ENCODE peak calls at places on chromosomes 1 and 21, in four cellular contexts. One of them, this sample, is unnamed.

GRCh38 chr1:223386013-223386412 is 7.2 kb upstream of the CCDC185 start:
- DNase-seq in cardiac fibroblast: no peak
- DNase-seq in AG09309: no peak
- DNase-seq in GM10248: no peak
- DNase-seq in this sample: no peak

GRCh38 chr1:30523055-30524020 is 200.0 kb downstream of the MATN1 start:
- DNase-seq in cardiac fibroblast: peak; percentile 6
- DNase-seq in AG09309: peak; percentile 72
- DNase-seq in GM10248: no peak
- DNase-seq in this sample: peak; percentile 25

GRCh38 chr1:177975588-177976495 is 6.0 kb upstream of the SEC16B start:
- DNase-seq in cardiac fibroblast: peak; percentile 53
- DNase-seq in AG09309: no peak
- DNase-seq in GM10248: no peak
- DNase-seq in this sample: no peak

GRCh38 chr1:31621872-31622730 is 4.6 kb downstream of the HCRTR1 start:
- DNase-seq in cardiac fibroblast: no peak
- DNase-seq in AG09309: no peak
- DNase-seq in GM10248: no peak
- DNase-seq in this sample: no peak

GRCh38 chr1:42736152-42736551 is 3.9 kb downstream of the CLDN19 start:
- DNase-seq in cardiac fibroblast: peak; percentile 42
- DNase-seq in AG09309: no peak
- DNase-seq in GM10248: no peak
- DNase-seq in this sample: no peak

GRCh38 chr1:206116873-206117150 is 376 bp downstream of the AVPR1B start:
- DNase-seq in cardiac fibroblast: no peak
- DNase-seq in AG09309: no peak
- DNase-seq in GM10248: no peak
- DNase-seq in this sample: no peak

GRCh38 chr1:159862031-159862430 is 426 bp downstream of the VSIG8 start:
- DNase-seq in cardiac fibroblast: no peak
- DNase-seq in AG09309: no peak
- DNase-seq in GM10248: no peak
- DNase-seq in this sample: no peak

GRCh38 chr1:69441496-69441895 is 126.2 kb upstream of the LRRC7 start:
- DNase-seq in cardiac fibroblast: no peak
- DNase-seq in AG09309: no peak
- DNase-seq in GM10248: no peak
- DNase-seq in this sample: no peak

GRCh38 chr1:246588322-246588721 is 22.1 kb downstream of the CNST start:
- DNase-seq in cardiac fibroblast: peak; percentile 90
- DNase-seq in AG09309: no peak
- DNase-seq in GM10248: no peak
- DNase-seq in this sample: no peak

GRCh38 chr1:36874271-36875017 is 159.9 kb downstream of the GRIK3 start:
- DNase-seq in cardiac fibroblast: no peak
- DNase-seq in AG09309: no peak
- DNase-seq in GM10248: no peak
- DNase-seq in this sample: peak; percentile 51

GRCh38 chr1:36401602-36402517 is 4.2 kb upstream of the LSM10 start:
- DNase-seq in cardiac fibroblast: no peak
- DNase-seq in AG09309: no peak
- DNase-seq in GM10248: no peak
- DNase-seq in this sample: no peak

GRCh38 chr1:156414440-156415064 is 45.5 kb downstream of the RHBG start:
- DNase-seq in cardiac fibroblast: no peak
- DNase-seq in AG09309: no peak
- DNase-seq in GM10248: no peak
- DNase-seq in this sample: no peak

GRCh38 chr1:89794406-89794805 is 26.4 kb upstream of the LRRC8D start:
- DNase-seq in cardiac fibroblast: peak; percentile 19
- DNase-seq in AG09309: no peak
- DNase-seq in GM10248: no peak
- DNase-seq in this sample: no peak

GRCh38 chr1:42888013-42888633 is 41.7 kb downstream of the ZNF691 start:
- DNase-seq in cardiac fibroblast: no peak
- DNase-seq in AG09309: no peak
- DNase-seq in GM10248: no peak
- DNase-seq in this sample: no peak

GRCh38 chr1:119988316-119989067 is 81.0 kb downstream of the NOTCH2 start:
- DNase-seq in cardiac fibroblast: peak; percentile 70
- DNase-seq in AG09309: no peak
- DNase-seq in GM10248: peak; percentile 6
- DNase-seq in this sample: no peak

GRCh38 chr1:150650193-150650592 is 20.8 kb upstream of the ENSA start:
- DNase-seq in cardiac fibroblast: peak; percentile 11
- DNase-seq in AG09309: no peak
- DNase-seq in GM10248: no peak
- DNase-seq in this sample: no peak

GRCh38 chr1:187338762-187339412 is 510.1 kb downstream of the PLA2G4A start:
- DNase-seq in cardiac fibroblast: no peak
- DNase-seq in AG09309: no peak
- DNase-seq in GM10248: no peak
- DNase-seq in this sample: no peak

GRCh38 chr1:210342986-210343780 is 14.5 kb downstream of the HHAT start:
- DNase-seq in cardiac fibroblast: peak; percentile 49
- DNase-seq in AG09309: no peak
- DNase-seq in GM10248: no peak
- DNase-seq in this sample: no peak

GRCh38 chr1:91799159-91799558 is 86.8 kb downstream of the TGFBR3 start:
- DNase-seq in cardiac fibroblast: no peak
- DNase-seq in AG09309: no peak
- DNase-seq in GM10248: no peak
- DNase-seq in this sample: no peak

GRCh38 chr1:247401310-247402098 is 14.5 kb upstream of the NLRP3 start:
- DNase-seq in cardiac fibroblast: no peak
- DNase-seq in AG09309: no peak
- DNase-seq in GM10248: no peak
- DNase-seq in this sample: no peak

GRCh38 chr1:11753555-11754208 is 8.3 kb upstream of the C1orf167 start:
- DNase-seq in cardiac fibroblast: no peak
- DNase-seq in AG09309: no peak
- DNase-seq in GM10248: no peak
- DNase-seq in this sample: no peak

GRCh38 chr1:113818585-113818984 is 6.3 kb upstream of the RSBN1 start:
- DNase-seq in cardiac fibroblast: no peak
- DNase-seq in AG09309: no peak
- DNase-seq in GM10248: no peak
- DNase-seq in this sample: no peak

GRCh38 chr1:81254560-81254959 is 546.2 kb upstream of the ADGRL2 start:
- DNase-seq in cardiac fibroblast: peak; percentile 10
- DNase-seq in AG09309: no peak
- DNase-seq in GM10248: no peak
- DNase-seq in this sample: no peak
- TF ChIP-seq CTCF in cardiac fibroblast: peak; percentile 36
- TF ChIP-seq CTCF in AG09309: no peak
- TF ChIP-seq CTCF in GM10248: no peak
- TF ChIP-seq CTCF in this sample: peak; percentile 60

GRCh38 chr1:26831546-26832248 is 5.2 kb downstream of the ZDHHC18 start:
- DNase-seq in cardiac fibroblast: peak; percentile 25
- DNase-seq in AG09309: no peak
- DNase-seq in GM10248: no peak
- DNase-seq in this sample: no peak

GRCh38 chr1:26831059-26831458 is 4.6 kb downstream of the ZDHHC18 start:
- DNase-seq in cardiac fibroblast: no peak
- DNase-seq in AG09309: no peak
- DNase-seq in GM10248: no peak
- DNase-seq in this sample: no peak

GRCh38 chr1:26829214-26829911 is 2.9 kb downstream of the ZDHHC18 start:
- DNase-seq in cardiac fibroblast: no peak
- DNase-seq in AG09309: no peak
- DNase-seq in GM10248: no peak
- DNase-seq in this sample: no peak

GRCh38 chr1:26832249-26832960 is 5.9 kb downstream of the ZDHHC18 start:
- DNase-seq in cardiac fibroblast: no peak
- DNase-seq in AG09309: no peak
- DNase-seq in GM10248: no peak
- DNase-seq in this sample: no peak

GRCh38 chr1:26833432-26834405 is 7.2 kb downstream of the ZDHHC18 start:
- DNase-seq in cardiac fibroblast: no peak
- DNase-seq in AG09309: no peak
- DNase-seq in GM10248: peak; percentile 91
- DNase-seq in this sample: no peak
- TF ChIP-seq CTCF in cardiac fibroblast: no peak
- TF ChIP-seq CTCF in AG09309: no peak
- TF ChIP-seq CTCF in GM10248: peak; percentile 47
- TF ChIP-seq CTCF in this sample: no peak

GRCh38 chr1:63038586-63038985 is 254.7 kb downstream of the ATG4C start:
- DNase-seq in cardiac fibroblast: no peak
- DNase-seq in AG09309: no peak
- DNase-seq in GM10248: no peak
- DNase-seq in this sample: no peak
- TF ChIP-seq CTCF in cardiac fibroblast: no peak
- TF ChIP-seq CTCF in AG09309: no peak
- TF ChIP-seq CTCF in GM10248: no peak
- TF ChIP-seq CTCF in this sample: no peak

DNA sequence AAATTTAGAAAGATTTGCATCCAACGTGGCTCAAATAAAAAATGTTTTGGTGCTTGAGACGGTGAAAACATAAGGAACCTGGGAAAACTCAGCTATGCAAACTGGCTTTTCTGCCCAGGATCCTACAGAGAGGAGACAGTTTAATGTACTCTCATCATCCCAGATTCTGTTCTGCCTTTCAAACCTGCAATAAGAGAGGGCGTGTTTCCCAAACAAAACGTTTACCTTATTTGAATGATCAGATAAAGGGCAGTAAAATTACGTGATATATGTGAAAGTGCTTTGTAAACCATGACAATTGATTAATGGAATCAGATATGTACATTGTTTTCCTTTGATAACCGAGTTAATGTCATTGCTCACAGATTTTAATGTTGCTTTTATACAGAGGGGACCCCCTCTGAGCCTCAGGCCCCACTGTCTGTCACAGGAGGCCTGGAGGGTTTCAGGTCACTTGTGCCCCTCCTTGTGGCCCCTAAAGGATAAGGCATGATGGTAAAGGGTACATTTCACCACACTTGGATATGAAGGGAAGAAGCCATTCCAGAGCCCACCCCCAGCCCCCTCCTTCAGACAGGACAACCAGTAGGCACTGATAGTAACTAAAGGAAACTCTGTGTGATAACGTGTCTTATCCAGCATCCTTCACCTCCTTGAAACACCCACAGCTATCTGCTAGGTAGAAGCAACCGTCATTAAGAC is 157.6 kb downstream of the EDEM3 start:
- DNase-seq in cardiac fibroblast: no peak
- DNase-seq in AG09309: no peak
- DNase-seq in GM10248: no peak
- DNase-seq in this sample: no peak
- TF ChIP-seq CTCF in cardiac fibroblast: no peak
- TF ChIP-seq CTCF in AG09309: no peak
- TF ChIP-seq CTCF in GM10248: no peak
- TF ChIP-seq CTCF in this sample: peak; percentile 55

GRCh38 chr21:34603002-34603709 is 11.8 kb downstream of the RCAN1 start:
- DNase-seq in cardiac fibroblast: peak; percentile 77
- DNase-seq in AG09309: peak; percentile 31
- DNase-seq in GM10248: peak; percentile 78
- DNase-seq in this sample: peak; percentile 88

GRCh38 chr21:34603710-34604057 is 11.2 kb downstream of the RCAN1 start:
- DNase-seq in cardiac fibroblast: no peak
- DNase-seq in AG09309: no peak
- DNase-seq in GM10248: no peak
- DNase-seq in this sample: no peak

GRCh38 chr21:34606621-34607020 is 8.3 kb downstream of the RCAN1 start:
- DNase-seq in cardiac fibroblast: no peak
- DNase-seq in AG09309: no peak
- DNase-seq in GM10248: no peak
- DNase-seq in this sample: no peak

GRCh38 chr21:34606051-34606450 is 8.9 kb downstream of the RCAN1 start:
- DNase-seq in cardiac fibroblast: no peak
- DNase-seq in AG09309: no peak
- DNase-seq in GM10248: no peak
- DNase-seq in this sample: no peak

GRCh38 chr21:34604556-34604955 is 10.4 kb downstream of the RCAN1 start:
- DNase-seq in cardiac fibroblast: no peak
- DNase-seq in AG09309: no peak
- DNase-seq in GM10248: no peak
- DNase-seq in this sample: no peak
- TF ChIP-seq CTCF in cardiac fibroblast: no peak
- TF ChIP-seq CTCF in AG09309: no peak
- TF ChIP-seq CTCF in GM10248: no peak
- TF ChIP-seq CTCF in this sample: no peak

GRCh38 chr1:20242890-20243479 is 47.7 kb upstream of the VWA5B1 start:
- DNase-seq in cardiac fibroblast: no peak
- DNase-seq in AG09309: no peak
- DNase-seq in GM10248: no peak
- DNase-seq in this sample: no peak
- TF ChIP-seq CTCF in cardiac fibroblast: no peak
- TF ChIP-seq CTCF in AG09309: no peak
- TF ChIP-seq CTCF in GM10248: no peak
- TF ChIP-seq CTCF in this sample: no peak

GRCh38 chr1:1291611-1292441 is 11.6 kb downstream of the SCNN1D start:
- DNase-seq in cardiac fibroblast: peak; percentile 74
- DNase-seq in AG09309: no peak
- DNase-seq in GM10248: peak; percentile 81
- DNase-seq in this sample: no peak
- TF ChIP-seq CTCF in cardiac fibroblast: peak; percentile 65
- TF ChIP-seq CTCF in AG09309: peak; percentile 38
- TF ChIP-seq CTCF in GM10248: peak; percentile 81
- TF ChIP-seq CTCF in this sample: peak; percentile 79

GRCh38 chr1:240883490-240883889 is 271.5 kb upstream of the GREM2 start:
- DNase-seq in cardiac fibroblast: no peak
- DNase-seq in AG09309: no peak
- DNase-seq in GM10248: no peak
- DNase-seq in this sample: no peak

GRCh38 chr1:240888787-240889048 is 276.8 kb upstream of the GREM2 start:
- DNase-seq in cardiac fibroblast: no peak
- DNase-seq in AG09309: no peak
- DNase-seq in GM10248: no peak
- DNase-seq in this sample: no peak

DNA sequence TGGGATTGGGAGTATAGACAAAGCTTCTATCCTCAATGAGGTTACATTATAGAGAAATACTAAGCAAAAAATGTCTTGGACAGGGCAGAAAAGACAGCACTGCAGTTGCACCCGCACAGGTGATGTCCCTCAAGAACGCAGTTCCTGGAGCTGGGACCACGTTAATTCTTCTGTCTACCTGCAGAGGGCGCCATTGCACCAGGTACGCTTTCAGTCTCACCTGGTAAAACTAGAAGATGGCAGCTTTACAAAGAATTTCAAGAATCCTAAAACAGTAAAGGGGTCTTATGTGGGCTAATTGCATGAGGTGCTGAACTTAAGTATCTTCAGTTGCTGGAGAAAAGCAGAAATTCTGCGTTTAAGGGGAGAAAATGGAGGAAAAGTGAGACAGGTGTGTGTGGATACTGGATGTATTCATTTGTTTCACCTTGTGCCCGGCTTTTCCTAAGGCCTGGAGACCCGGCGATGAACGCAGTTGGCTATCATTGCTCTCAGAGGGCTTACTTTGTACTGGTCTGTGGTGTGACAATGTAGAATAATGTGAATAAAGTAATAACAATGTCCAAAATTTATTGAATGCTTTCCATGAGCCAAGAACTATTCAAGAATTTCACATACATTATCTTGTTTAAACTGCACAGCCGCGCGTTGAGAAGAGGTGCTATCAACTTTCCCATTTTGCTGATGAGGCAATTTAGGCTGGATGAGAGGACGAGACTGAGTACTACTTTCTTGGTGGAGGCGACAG is 276.3 kb upstream of the GREM2 start:
- DNase-seq in cardiac fibroblast: peak; percentile 23
- DNase-seq in AG09309: no peak
- DNase-seq in GM10248: peak; percentile 60
- DNase-seq in this sample: no peak
- TF ChIP-seq CTCF in cardiac fibroblast: peak; percentile 63
- TF ChIP-seq CTCF in AG09309: peak; percentile 77
- TF ChIP-seq CTCF in GM10248: peak; percentile 68
- TF ChIP-seq CTCF in this sample: peak; percentile 94

This sample was measured in type B pancreatic cell.